ENCODE peak calls at places on chromosome 6, in five cellular contexts. One of them, this sample, is unnamed.

GRCh38 chr6:88349511-88349910 is 183.4 kb upstream of the CNR1 start:
- DNase-seq in uterus: no peak
- DNase-seq in GM12878: no peak
- DNase-seq in cardiac septum: no peak
- DNase-seq in HS-5: no peak
- DNase-seq in this sample: no peak

GRCh38 chr6:121506761-121507754 is 71.6 kb downstream of the GJA1 start:
- DNase-seq in HS-5: no peak
- DNase-seq in cardiac septum: no peak
- DNase-seq in uterus: no peak
- DNase-seq in GM12878: no peak
- DNase-seq in this sample: no peak

GRCh38 chr6:33632603-33633039 is 11.5 kb downstream of the ITPR3 start:
- DNase-seq in HS-5: no peak
- DNase-seq in GM12878: no peak
- DNase-seq in cardiac septum: no peak
- DNase-seq in uterus: no peak
- DNase-seq in this sample: no peak

GRCh38 chr6:82331031-82331773 is 32.4 kb upstream of the TPBG start:
- DNase-seq in cardiac septum: no peak
- DNase-seq in GM12878: no peak
- DNase-seq in uterus: no peak
- DNase-seq in HS-5: peak; percentile 56
- DNase-seq in this sample: no peak

GRCh38 chr6:73156793-73157767 is 68.2 kb downstream of the KHDC1L start:
- DNase-seq in HS-5: no peak
- DNase-seq in uterus: no peak
- DNase-seq in cardiac septum: no peak
- DNase-seq in GM12878: no peak
- DNase-seq in this sample: no peak

GRCh38 chr6:29671026-29671425 is 9.9 kb downstream of the ZFP57 start:
- DNase-seq in GM12878: no peak
- DNase-seq in uterus: no peak
- DNase-seq in cardiac septum: no peak
- DNase-seq in HS-5: no peak
- DNase-seq in this sample: no peak

GRCh38 chr6:1802495-1803395 is 193.0 kb downstream of the FOXC1 start:
- DNase-seq in uterus: no peak
- DNase-seq in HS-5: no peak
- DNase-seq in cardiac septum: no peak
- DNase-seq in GM12878: no peak
- DNase-seq in this sample: no peak

GRCh38 chr6:167779123-167779992 is 47.4 kb upstream of the AFDN start:
- DNase-seq in uterus: no peak
- DNase-seq in GM12878: no peak
- DNase-seq in cardiac septum: peak; percentile 51
- DNase-seq in HS-5: no peak
- DNase-seq in this sample: no peak

GRCh38 chr6:112205521-112206458 is 48.6 kb downstream of the LAMA4 start:
- DNase-seq in HS-5: peak; percentile 52
- DNase-seq in GM12878: no peak
- DNase-seq in uterus: no peak
- DNase-seq in cardiac septum: no peak
- DNase-seq in this sample: no peak